ENCODE peak calls at places on chromosomes 12 and 14, in five cellular contexts. G, R, Z, H and O are unnamed samples.

GRCh38 chr14:28584951-28585350 is 181.6 kb upstream of the FOXG1 start:
- DNase-seq in G (no peak), R (no peak), Z (no peak), H (no peak), O (no peak)

GRCh38 chr12:114918535-114919233 is 234.7 kb upstream of the TBX3 start:
- DNase-seq in G (no peak), R (no peak), Z (no peak), H (peak; percentile 80), O (no peak)

GRCh38 chr12:89353188-89353822 is 1.0 kb upstream of the DUSP6 start:
- DNase-seq in G (peak; percentile 74), R (peak; percentile 33), Z (no peak), H (peak; percentile 64), O (peak; percentile 85)

GRCh38 chr12:107912421-107913004 is 138.0 kb downstream of the ASCL4 start:
- DNase-seq in G (peak; percentile 65), R (peak; percentile 18), Z (no peak), H (no peak), O (no peak)

GRCh38 chr14:104972301-104973211 is 5.6 kb downstream of the AHNAK2 start:
- DNase-seq in G (peak; percentile 84), R (peak; percentile 53), Z (no peak), H (peak; percentile 57), O (no peak)

GRCh38 chr12:125065021-125065752 is at the start of gene AACS:
- DNase-seq in G (peak; percentile 76), R (peak; percentile 68), Z (no peak), H (peak; percentile 74), O (no peak)

GRCh38 chr14:99732436-99733220 is 48.5 kb downstream of the CYP46A1 start:
- DNase-seq in G (peak; percentile 47), R (no peak), Z (no peak), H (no peak), O (peak; percentile 62)

GRCh38 chr14:67440513-67440912 is 28.5 kb upstream of the PLEK2 start:
- DNase-seq in G (no peak), R (no peak), Z (no peak), H (no peak), O (no peak)

GRCh38 chr14:63039800-63040380 is 5.4 kb downstream of the KCNH5 start:
- DNase-seq in G (no peak), R (no peak), Z (no peak), H (peak; percentile 91), O (no peak)

GRCh38 chr12:112839386-112839972 is 47.9 kb downstream of the RPH3A start:
- DNase-seq in G (no peak), R (no peak), Z (no peak), H (peak; percentile 4), O (no peak)

GRCh38 chr12:67957383-67957782 is 31.9 kb upstream of the IFNG-AS1 start:
- DNase-seq in G (no peak), R (no peak), Z (no peak), H (no peak), O (no peak)

GRCh38 chr14:61749264-61749663 is 13.0 kb upstream of the SNAPC1 start:
- DNase-seq in G (no peak), R (no peak), Z (no peak), H (peak; percentile 33), O (no peak)

GRCh38 chr14:69327507-69327906 is 67.5 kb downstream of the GALNT16 start:
- DNase-seq in G (peak; percentile 41), R (no peak), Z (no peak), H (no peak), O (peak; percentile 41)

GRCh38 chr12:12008931-12009611 is 61.7 kb upstream of the BCL2L14 start:
- DNase-seq in G (no peak), R (no peak), Z (no peak), H (peak; percentile 31), O (no peak)

GRCh38 chr12:120412421-120412820 is 25.5 kb upstream of the COX6A1 start:
- DNase-seq in G (no peak), R (no peak), Z (no peak), H (no peak), O (no peak)

GRCh38 chr12:118714051-118714460 is 267.3 kb upstream of the SRRM4 start:
- DNase-seq in G (no peak), R (no peak), Z (no peak), H (no peak), O (no peak)

GRCh38 chr12:82688619-82689018 is 1.9 kb downstream of the TMTC2 start:
- DNase-seq in G (no peak), R (no peak), Z (no peak), H (no peak), O (no peak)

GRCh38 chr14:102209224-102209966 is 69.7 kb downstream of the WDR20 start:
- DNase-seq in G (no peak), R (peak; percentile 14), Z (no peak), H (peak; percentile 29), O (no peak)

GRCh38 chr12:124523071-124523470 is 44.3 kb downstream of the NCOR2 start:
- DNase-seq in G (no peak), R (no peak), Z (no peak), H (no peak), O (peak; percentile 75)

GRCh38 chr12:108306506-108306905 is 32.6 kb downstream of the CMKLR1 start:
- DNase-seq in G (no peak), R (no peak), Z (no peak), H (no peak), O (no peak)

GRCh38 chr14:69268763-69269162 is 8.8 kb downstream of the GALNT16 start:
- DNase-seq in G (no peak), R (no peak), Z (no peak), H (no peak), O (no peak)

GRCh38 chr14:37597538-37598084 is 2.2 kb downstream of the TTC6 start:
- DNase-seq in G (peak; percentile 75), R (no peak), Z (no peak), H (no peak), O (no peak)

GRCh38 chr14:56294125-56294524 is 175.9 kb downstream of the PELI2 start:
- DNase-seq in G (no peak), R (no peak), Z (no peak), H (no peak), O (no peak)

GRCh38 chr12:71787574-71787973 is 32.9 kb downstream of the RAB21 start:
- DNase-seq in G (no peak), R (no peak), Z (no peak), H (no peak), O (no peak)

GRCh38 chr12:106255952-106256351 is 8.1 kb upstream of the CKAP4 start:
- DNase-seq in G (no peak), R (no peak), Z (no peak), H (no peak), O (no peak)

GRCh38 chr14:51457858-51458562 is 193.7 kb upstream of the FRMD6 start:
- DNase-seq in G (no peak), R (no peak), Z (no peak), H (no peak), O (no peak)

GRCh38 chr14:51462182-51462581 is 189.5 kb upstream of the FRMD6 start:
- DNase-seq in G (no peak), R (no peak), Z (no peak), H (no peak), O (no peak)

GRCh38 chr14:51462706-51463105 is 189.0 kb upstream of the FRMD6 start:
- DNase-seq in G (no peak), R (no peak), Z (no peak), H (no peak), O (no peak)

GRCh38 chr14:51458563-51458955 is 193.2 kb upstream of the FRMD6 start:
- DNase-seq in G (no peak), R (no peak), Z (no peak), H (peak; percentile 74), O (no peak)

GRCh38 chr14:51460051-51460450 is 191.7 kb upstream of the FRMD6 start:
- DNase-seq in G (no peak), R (no peak), Z (no peak), H (peak; percentile 72), O (no peak)
- TF ChIP-seq CTCF in G (no peak), R (no peak), Z (no peak), H (no peak), O (no peak)

GRCh38 chr12:1720494-1720893 is 29.6 kb downstream of the ADIPOR2 start:
- DNase-seq in G (no peak), R (no peak), Z (no peak), H (no peak), O (no peak)

GRCh38 chr12:1716215-1716862 is 25.5 kb downstream of the ADIPOR2 start:
- DNase-seq in G (no peak), R (no peak), Z (no peak), H (peak; percentile 37), O (no peak)

GRCh38 chr12:1724250-1724649 is 33.4 kb downstream of the ADIPOR2 start:
- DNase-seq in G (no peak), R (no peak), Z (no peak), H (no peak), O (no peak)

GRCh38 chr12:1716911-1717310 is 26.0 kb downstream of the ADIPOR2 start:
- DNase-seq in G (no peak), R (no peak), Z (no peak), H (no peak), O (no peak)

DNA sequence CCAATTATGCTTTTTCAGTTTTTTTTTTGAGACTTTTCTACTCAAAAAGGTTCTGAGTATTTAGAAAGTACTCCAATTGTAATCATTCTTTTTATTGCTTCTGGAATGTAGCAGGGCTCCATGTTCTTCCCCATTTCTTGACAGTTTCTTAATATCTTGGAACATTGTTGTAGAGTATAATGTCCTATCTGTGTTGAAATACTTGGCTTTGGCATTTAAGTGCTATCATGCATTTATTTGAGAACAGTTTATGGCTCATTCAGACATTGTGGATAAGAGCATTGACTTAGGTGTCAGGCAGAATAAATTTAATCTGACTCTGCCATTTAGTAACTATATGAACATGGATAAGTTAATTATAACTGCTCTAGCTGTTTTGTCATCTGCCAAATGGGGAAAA is 28.3 kb downstream of the ADIPOR2 start:
- DNase-seq in G (no peak), R (no peak), Z (no peak), H (peak; percentile 38), O (no peak)
- H3K9me3 ChIP-seq in G (no peaks in the 10 kb centered on the region), R (no peaks in the 10 kb centered on the region), Z (no peaks in the 10 kb centered on the region), H (no peaks in the 10 kb centered on the region), O (no peaks in the 10 kb centered on the region)

GRCh38 chr12:131983026-131983425 is 33.3 kb downstream of the EP400 start:
- DNase-seq in G (no peak), R (no peak), Z (no peak), H (no peak), O (no peak)

GRCh38 chr12:131980263-131980662 is 30.5 kb downstream of the EP400 start:
- DNase-seq in G (no peak), R (no peak), Z (no peak), H (peak; percentile 26), O (no peak)

GRCh38 chr12:131983554-131983953 is 33.8 kb downstream of the EP400 start:
- DNase-seq in G (no peak), R (no peak), Z (no peak), H (no peak), O (no peak)

GRCh38 chr12:131981388-131981787 is 31.6 kb downstream of the EP400 start:
- DNase-seq in G (no peak), R (no peak), Z (no peak), H (no peak), O (no peak)

DNA sequence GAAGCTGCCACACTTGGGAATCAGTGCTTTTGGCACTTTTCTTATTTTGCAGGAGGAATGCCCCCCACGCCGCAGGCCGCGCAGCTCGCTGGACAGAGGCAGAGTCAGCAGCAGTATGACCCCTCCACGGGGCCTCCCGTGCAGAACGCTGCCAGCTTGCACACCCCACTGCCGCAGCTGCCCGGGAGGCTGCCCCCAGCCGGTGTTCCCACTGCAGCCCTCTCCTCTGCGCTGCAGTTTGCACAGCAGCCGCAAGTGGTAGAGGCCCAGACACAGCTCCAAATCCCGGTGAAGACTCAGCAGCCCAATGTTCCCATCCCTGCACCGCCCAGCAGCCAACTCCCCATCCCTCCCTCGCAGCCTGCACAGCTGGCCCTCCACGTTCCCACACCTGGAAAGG is 32.3 kb downstream of the EP400 start:
- DNase-seq in G (no peak), R (no peak), Z (no peak), H (no peak), O (no peak)
- TF ChIP-seq CTCF in G (no peak), R (no peak), Z (no peak), H (no peak), O (no peak)

GRCh38 chr12:14340371-14340770 is 25.1 kb upstream of the ATF7IP start:
- DNase-seq in G (no peak), R (no peak), Z (no peak), H (no peak), O (no peak)
- H3K9me3 ChIP-seq in G (peaks cover 19% of the 10 kb centered on the region), R (peaks cover 12% of the 10 kb centered on the region), Z (no peaks in the 10 kb centered on the region), H (no peaks in the 10 kb centered on the region), O (peaks cover 32% of the 10 kb centered on the region)